ENCODE peak calls at places on chromosomes 7 and 10, in six cellular contexts. S, Y, V, R, G and X are unnamed samples.

GRCh38 chr10:79069325-79070090 is 742 bp downstream of the ZMIZ1 start:
- DNase-seq in S (peak; percentile 7), Y (peak; percentile 46), V (peak; percentile 49), R (peak; percentile 48), G (peak; percentile 44), X (peak; percentile 55)

GRCh38 chr7:91079491-91079890 is 184.7 kb upstream of the FZD1 start:
- DNase-seq in S (no peak), Y (no peak), V (no peak), R (no peak), G (no peak), X (no peak)

GRCh38 chr7:33185786-33186185 is 56.4 kb downstream of the BBS9 start:
- DNase-seq in S (peak; percentile 27), Y (peak; percentile 57), V (peak; percentile 9), R (peak; percentile 58), G (peak; percentile 52), X (peak; percentile 22)

GRCh38 chr10:113127285-113128283 is 177.5 kb downstream of the TCF7L2 start:
- DNase-seq in S (no peak), Y (no peak), V (no peak), R (no peak), G (no peak), X (no peak)

GRCh38 chr10:95474228-95475002 is 86.8 kb downstream of the SORBS1 start:
- DNase-seq in S (no peak), Y (peak; percentile 84), V (no peak), R (no peak), G (no peak), X (no peak)

GRCh38 chr10:72732521-72732920 is 40.6 kb downstream of the MCU start:
- DNase-seq in S (no peak), Y (no peak), V (no peak), R (no peak), G (no peak), X (no peak)

GRCh38 chr7:2530076-2530967 is 10.7 kb downstream of the LFNG start:
- DNase-seq in S (no peak), Y (no peak), V (peak; percentile 86), R (peak; percentile 69), G (no peak), X (no peak)

GRCh38 chr7:50155755-50156154 is 62.7 kb upstream of the ZPBP start:
- DNase-seq in S (no peak), Y (no peak), V (no peak), R (no peak), G (no peak), X (no peak)

GRCh38 chr10:43177588-43177987 is 39.3 kb downstream of the CSGALNACT2 start:
- DNase-seq in S (no peak), Y (no peak), V (no peak), R (no peak), G (no peak), X (no peak)

GRCh38 chr10:58957517-58957916 is 218.9 kb upstream of the PHYHIPL start:
- DNase-seq in S (no peak), Y (no peak), V (no peak), R (no peak), G (no peak), X (no peak)

GRCh38 chr7:142795339-142795863 is 24.6 kb downstream of the PRSS2 start:
- DNase-seq in S (no peak), Y (no peak), V (peak; percentile 74), R (no peak), G (peak; percentile 77), X (no peak)

GRCh38 chr7:121385800-121386179 is 10.3 kb downstream of the FAM3C start:
- DNase-seq in S (no peak), Y (no peak), V (peak; percentile 10), R (no peak), G (peak; percentile 38), X (no peak)

GRCh38 chr7:41574377-41574776 is 128.5 kb downstream of the INHBA start:
- DNase-seq in S (no peak), Y (no peak), V (no peak), R (no peak), G (no peak), X (no peak)

GRCh38 chr10:91381562-91381923 is 28.6 kb upstream of the HECTD2 start:
- DNase-seq in S (no peak), Y (no peak), V (no peak), R (peak; percentile 59), G (no peak), X (peak; percentile 24)

GRCh38 chr10:6365384-6365783 is 162.7 kb downstream of the PFKFB3 start:
- DNase-seq in S (no peak), Y (no peak), V (no peak), R (no peak), G (no peak), X (no peak)

GRCh38 chr7:141785711-141786552 is 4.1 kb upstream of the TAS2R5 start:
- DNase-seq in S (peak; percentile 7), Y (peak; percentile 62), V (peak; percentile 32), R (peak; percentile 83), G (peak; percentile 61), X (peak; percentile 63)